ENCODE peak calls at places on chromosomes 12 and 14, in ten cellular contexts. O is upper lobe of left lung; V is left ventricle myocardium inferior; U is GM23248; N is PC-3; T is mesendoderm; X is gastrocnemius medialis; B is iPS DF 6.9; W is mammary epithelial cell; Q is effector memory CD4-positive, alpha-beta T cell. J is an unnamed sample. For H3K36me3, the result is how much of the 10 kb centered on the place peaks cover.

GRCh38 chr14:70121521-70121920 is 67.2 kb downstream of the SLC8A3 start:
- DNase-seq in T (peak), N (no peak), X (no peak), V (no peak), B (peak), O (no peak), Q (no peak), W (no peak), U (no peak), J (no peak)

GRCh38 chr14:90700928-90701776 is 115.1 kb downstream of the TTC7B start:
- DNase-seq in X (peak), O (no peak), T (no peak), U (no peak), W (no peak), N (peak), Q (no peak), B (no peak), V (no peak), J (no peak)

GRCh38 chr14:69945905-69946304 is 66.7 kb downstream of the SMOC1 start:
- DNase-seq in U (no peak), T (no peak), B (no peak), O (no peak), Q (no peak), X (no peak), V (no peak), W (peak), N (no peak), J (no peak)

GRCh38 chr12:107415834-107416233 is 269.8 kb upstream of the PWP1 start:
- DNase-seq in X (no peak), W (peak), V (no peak), T (no peak), Q (no peak), B (no peak), N (no peak), U (peak), O (no peak), J (no peak)

GRCh38 chr12:39064712-39065111 is 159.3 kb upstream of the CPNE8 start:
- DNase-seq in V (no peak), W (no peak), U (no peak), X (no peak), N (no peak), B (no peak), O (no peak), T (peak), Q (no peak), J (no peak)

GRCh38 chr12:95304673-95305198 is 87.1 kb downstream of the VEZT start:
- DNase-seq in X (no peak), W (no peak), N (peak), O (no peak), U (peak), B (no peak), Q (no peak), V (no peak), T (no peak), J (no peak)

GRCh38 chr12:39490500-39491276 is 47.8 kb upstream of the KIF21A start:
- DNase-seq in B (no peak), O (no peak), N (peak), T (no peak), X (no peak), W (peak), U (peak), Q (no peak), V (no peak), J (no peak)

GRCh38 chr14:42140831-42141279 is 534.2 kb downstream of the LRFN5 start:
- DNase-seq in U (peak), X (no peak), V (no peak), N (peak), Q (no peak), W (peak), B (no peak), O (no peak), T (no peak), J (no peak)

GRCh38 chr12:14213542-14213941 is 151.9 kb upstream of the ATF7IP start:
- DNase-seq in T (peak), W (no peak), V (no peak), X (no peak), N (peak), Q (no peak), O (no peak), B (no peak), U (no peak), J (no peak)

GRCh38 chr14:105844047-105844630 is 317.8 kb downstream of the TMEM121 start:
- DNase-seq in B (no peak), V (peak), O (peak), X (no peak), Q (no peak), N (no peak), W (no peak), T (no peak), U (no peak), J (no peak)

GRCh38 chr12:126967152-126967551 is 1299.8 kb upstream of the TMEM132C start:
- DNase-seq in B (no peak), T (no peak), Q (no peak), X (no peak), U (no peak), W (no peak), N (no peak), O (no peak), V (no peak), J (no peak)

GRCh38 chr12:110776410-110776809 is 33.7 kb upstream of the PPP1CC start:
- DNase-seq in Q (no peak), O (no peak), W (no peak), B (no peak), T (no peak), V (no peak), N (no peak), X (no peak), U (no peak), J (no peak)

GRCh38 chr12:132427999-132428871 is 61.7 kb upstream of the FBRSL1 start:
- DNase-seq in U (no peak), T (peak), N (no peak), V (no peak), O (no peak), B (no peak), W (no peak), Q (no peak), X (no peak), J (no peak)

GRCh38 chr12:130456375-130457199 is 118.9 kb downstream of the PIWIL1 start:
- DNase-seq in T (no peak), O (no peak), V (peak), U (peak), B (no peak), W (no peak), X (no peak), Q (no peak), N (no peak), J (no peak)

GRCh38 chr12:113109872-113110623 is 25.5 kb downstream of the RASAL1 start:
- DNase-seq in B (no peak), T (no peak), O (no peak), W (no peak), U (no peak), V (no peak), Q (no peak), N (no peak), X (no peak), J (no peak)

GRCh38 chr12:83389237-83389996 is 702.7 kb downstream of the TMTC2 start:
- DNase-seq in Q (no peak), B (peak), U (no peak), N (peak), T (peak), O (no peak), X (no peak), V (no peak), W (no peak), J (no peak)

GRCh38 chr12:108629824-108630476 is 3.7 kb downstream of the SELPLG start:
- DNase-seq in T (peak), W (peak), B (no peak), V (no peak), Q (peak), U (peak), O (peak), X (no peak), N (peak), J (no peak)

GRCh38 chr14:20657216-20658211 is 16.0 kb upstream of the OR6S1 start:
- DNase-seq in X (no peak), W (peak), U (no peak), Q (no peak), N (peak), B (peak), V (no peak), T (peak), O (no peak), J (no peak)

GRCh38 chr12:95218852-95219171 is 1.2 kb downstream of the VEZT start:
- DNase-seq in N (peak), O (peak), V (no peak), Q (no peak), W (peak), B (no peak), U (peak), T (no peak), X (no peak), J (no peak)

DNA sequence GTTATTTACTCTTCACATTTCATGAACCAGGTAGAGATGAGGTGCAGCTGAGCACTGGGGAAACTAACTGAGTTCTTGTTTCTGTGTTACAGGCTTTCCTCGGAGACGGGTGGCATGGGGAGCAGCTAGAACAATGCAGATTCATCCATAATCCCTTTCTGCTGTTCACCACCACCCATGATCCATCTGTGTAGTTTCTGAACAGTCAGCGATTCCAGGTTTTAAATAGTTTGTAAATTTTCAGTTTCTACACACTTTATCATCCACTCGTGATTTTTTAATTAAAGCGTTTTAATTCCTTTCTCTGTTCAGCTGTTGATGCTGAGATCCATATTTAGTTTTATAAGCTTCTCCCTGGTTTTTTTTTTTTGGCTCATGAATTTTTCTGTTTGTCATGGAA is 19.9 kb downstream of the MAP3K12 start:
- DNase-seq in Q (no peak), X (no peak), N (no peak), B (no peak), T (no peak), U (no peak), V (no peak), W (no peak), O (no peak), J (no peak)
- H3K36me3 ChIP-seq in Q (half or more), X (half or more), N (half or more), B (under half), T (under half), U (half or more), V (half or more), W (half or more), O (under half), J (half or more)

DNA sequence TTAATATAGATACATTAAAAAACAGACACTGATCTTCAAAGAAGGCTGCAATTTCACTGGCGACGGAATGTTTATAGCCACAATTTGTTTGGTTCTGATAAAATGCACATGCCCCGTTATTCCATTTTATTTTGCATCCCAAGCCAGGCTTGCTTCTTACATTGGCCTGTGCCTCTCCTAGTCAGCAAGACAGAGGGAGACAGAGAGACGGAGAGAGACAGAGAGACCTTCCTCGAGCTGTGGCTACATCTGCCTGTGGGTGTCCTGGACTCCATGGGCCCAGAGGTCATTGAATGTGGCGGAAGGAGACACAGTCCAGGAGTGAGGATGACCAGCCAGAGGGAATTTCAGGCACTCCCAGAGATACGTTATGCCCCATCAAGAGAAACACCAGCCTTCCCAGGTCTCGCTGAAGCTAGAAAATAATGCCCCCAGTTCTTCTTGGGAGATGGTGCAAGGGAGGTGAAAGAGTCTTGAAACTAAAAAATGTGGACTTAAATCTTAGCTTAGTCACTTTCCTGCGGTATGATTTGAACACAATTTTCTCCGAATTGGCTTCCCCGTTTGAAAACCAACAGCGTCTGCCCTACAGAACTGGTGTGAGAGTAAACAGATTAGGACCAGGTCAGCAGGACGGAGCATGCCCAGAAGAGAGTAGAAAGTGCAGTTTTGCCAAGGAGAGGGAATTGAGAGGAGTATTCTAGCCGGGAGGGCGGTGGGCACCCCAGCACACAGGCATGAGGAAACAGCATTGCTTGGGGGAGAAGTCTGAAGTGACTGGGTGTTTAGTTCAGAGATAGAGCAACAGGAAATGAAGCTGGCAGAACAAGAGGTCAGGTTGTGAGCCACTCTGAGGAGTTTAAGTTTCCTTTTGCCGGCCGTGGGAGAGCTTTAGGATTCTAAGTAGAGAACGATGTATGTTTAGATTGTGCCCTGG is 926.9 kb downstream of the VRK1 start:
- DNase-seq in N (no peak), B (no peak), X (no peak), W (no peak), U (no peak), V (no peak), O (no peak), T (no peak), Q (no peak), J (no peak)
- H3K4me3 ChIP-seq in N (peak), B (no peak), X (no peak), W (no peak), U (no peak), V (no peak), O (peak), T (no peak), Q (peak), J (no peak)

GRCh38 chr12:630656-631632 is 32.3 kb downstream of the NINJ2 start:
- DNase-seq in Q (peak), U (no peak), N (no peak), B (no peak), T (peak), V (peak), O (peak), X (no peak), W (no peak), J (no peak)

GRCh38 chr12:627863-628805 is 35.1 kb downstream of the NINJ2 start:
- DNase-seq in B (no peak), O (no peak), T (peak), W (no peak), U (no peak), N (no peak), X (peak), Q (no peak), V (no peak), J (no peak)

GRCh38 chr12:633731-634130 is 29.5 kb downstream of the NINJ2 start:
- DNase-seq in U (peak), N (no peak), Q (no peak), B (no peak), T (no peak), V (no peak), X (no peak), O (no peak), W (no peak), J (no peak)

GRCh38 chr12:636632-637031 is 26.6 kb downstream of the NINJ2 start:
- DNase-seq in U (no peak), V (no peak), T (no peak), W (no peak), X (no peak), Q (no peak), N (no peak), O (no peak), B (no peak), J (no peak)

GRCh38 chr12:632102-632696 is 31.0 kb downstream of the NINJ2 start:
- DNase-seq in Q (no peak), T (peak), B (no peak), W (peak), V (no peak), X (peak), U (peak), O (peak), N (peak), J (no peak)
- H3K27ac ChIP-seq in Q (no peak), T (peak), B (no peak), W (peak), V (peak), X (peak), U (peak), O (peak), N (peak), J (peak)

DNA sequence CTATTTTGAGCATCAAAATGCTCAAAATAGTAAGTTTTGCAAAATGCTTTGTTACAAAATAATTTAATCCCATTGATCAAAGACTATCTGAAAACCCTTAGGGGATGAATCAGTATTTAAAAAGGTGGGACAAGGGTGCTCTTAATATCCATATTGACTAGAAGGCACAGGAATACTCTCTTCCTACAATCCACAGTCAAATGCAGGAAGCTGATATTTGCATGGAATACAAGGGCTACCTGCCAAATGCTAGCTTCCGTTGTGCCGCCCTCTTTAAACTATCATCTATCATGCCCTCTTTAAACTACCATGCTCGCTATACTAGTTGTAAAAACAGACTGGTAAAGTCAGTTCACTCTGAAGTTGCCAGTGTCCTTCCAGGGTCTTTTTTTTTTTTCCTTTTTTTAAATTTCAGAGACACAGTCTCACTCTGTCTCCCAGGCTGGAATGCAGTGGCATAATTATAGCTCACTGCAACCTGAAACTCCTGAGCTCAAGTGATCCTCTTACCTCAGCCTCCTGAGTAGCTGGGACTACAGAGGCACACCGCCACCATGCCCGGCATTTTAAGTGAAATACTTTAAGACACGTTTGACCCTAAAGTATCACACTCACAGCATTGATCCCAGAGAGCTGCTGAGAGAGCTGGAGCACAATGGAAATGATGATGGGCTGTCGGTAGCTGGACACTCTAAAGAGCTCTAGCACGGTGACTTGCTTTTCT is 6.8 kb downstream of the SLC2A3 start:
- DNase-seq in X (no peak), V (no peak), N (peak), U (no peak), O (no peak), Q (no peak), T (no peak), W (no peak), B (no peak), J (no peak)
- H3K36me3 ChIP-seq in X (under half), V (half or more), N (under half), U (half or more), O (under half), Q (half or more), T (under half), W (under half), B (under half), J (under half)

DNA sequence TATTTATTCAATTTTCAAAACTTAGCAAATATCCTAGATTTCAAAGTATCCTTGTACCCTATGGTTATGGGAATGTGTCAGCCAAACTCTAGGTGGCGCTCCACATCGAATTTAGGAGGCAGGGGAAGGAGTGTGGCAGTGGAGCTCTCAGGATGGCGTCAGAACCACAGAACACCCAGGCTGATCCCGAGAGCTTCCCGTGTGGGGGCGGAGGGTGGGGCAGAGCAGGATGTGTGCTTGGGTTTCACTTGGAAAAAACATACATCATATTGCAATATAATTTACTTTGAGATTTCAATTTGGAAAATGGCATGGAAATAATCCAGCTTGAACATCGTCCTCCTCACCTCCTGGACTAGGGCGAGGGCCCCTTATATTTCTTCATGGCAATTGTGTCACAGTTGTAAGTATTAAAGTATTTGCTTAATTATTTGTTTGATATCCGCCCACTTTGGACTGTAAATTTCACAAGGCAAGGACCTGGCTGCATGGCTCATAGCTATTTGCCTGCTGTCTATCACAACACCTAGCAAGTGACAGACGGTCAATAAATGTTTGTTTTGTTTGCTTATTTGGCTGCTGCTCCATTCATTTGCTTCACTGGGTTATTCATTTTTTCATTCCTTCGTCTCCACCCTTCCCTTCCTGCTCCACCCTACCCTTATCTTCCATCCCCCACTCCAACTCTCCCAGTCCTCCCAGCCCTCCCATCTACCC is 221.5 kb upstream of the HMGA2 start:
- DNase-seq in B (peak), V (peak), X (peak), O (peak), Q (no peak), U (peak), N (peak), W (peak), T (peak), J (peak)
- H3K4me3 ChIP-seq in B (no peak), V (peak), X (no peak), O (no peak), Q (no peak), U (peak), N (peak), W (peak), T (no peak), J (peak)

DNA sequence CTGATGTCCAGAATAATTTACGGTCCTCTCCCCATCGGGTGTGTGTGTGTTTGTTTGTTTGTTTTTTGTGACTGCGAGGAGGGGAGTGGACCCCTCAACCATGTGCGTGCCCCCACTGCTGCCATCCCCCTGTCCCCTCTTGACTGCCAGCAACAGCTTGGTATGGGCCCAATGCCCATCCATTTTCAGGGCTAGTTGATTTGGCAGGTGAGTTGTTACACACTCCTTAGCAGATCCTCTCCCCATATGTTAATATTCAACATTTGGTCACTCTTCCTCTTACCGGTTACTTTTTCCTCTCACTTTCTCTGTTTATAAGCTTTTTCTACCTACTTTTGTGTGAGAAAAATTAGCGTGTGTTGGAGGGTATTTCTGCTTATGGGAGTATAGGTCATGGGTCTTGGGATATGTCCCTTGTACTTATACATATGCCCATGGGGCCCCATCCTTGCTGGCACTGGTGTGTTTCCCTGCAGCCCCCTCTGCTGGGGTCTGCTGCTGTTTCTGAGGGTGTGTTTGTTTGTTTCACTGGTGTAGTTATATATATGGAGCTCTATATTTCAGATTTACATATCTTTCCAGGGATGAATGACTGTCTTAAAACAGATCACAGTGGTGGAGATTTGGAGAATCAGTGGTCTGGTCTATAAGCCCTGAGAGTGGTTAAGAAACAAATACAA is 33.8 kb downstream of the ZFHX2 start:
- DNase-seq in Q (no peak), O (no peak), B (no peak), U (no peak), V (no peak), N (no peak), T (no peak), W (no peak), X (no peak), J (no peak)
- H3K27ac ChIP-seq in Q (no peak), O (no peak), B (no peak), U (no peak), V (no peak), N (no peak), T (no peak), W (no peak), X (no peak), J (no peak)

GRCh38 chr12:20572451-20572850 is 122.7 kb upstream of the SLCO1C1 start:
- DNase-seq in N (no peak), V (no peak), B (no peak), W (no peak), T (no peak), Q (no peak), X (no peak), O (no peak), U (no peak), J (no peak)
- H3K36me3 ChIP-seq in N (under half), V (under half), B (under half), W (under half), T (under half), Q (under half), X (under half), O (under half), U (under half), J (under half)

J was measured in thoracic aorta.